ENCODE peak calls at places on chromosome 1, in eight cellular contexts. One of them, this sample, is unnamed.

GRCh38 chr1:30461640-30462039 is 261.7 kb downstream of the MATN1 start:
- DNase-seq in EH: no peak
- DNase-seq in pancreas: peak; percentile 74
- DNase-seq in left kidney: no peak
- DNase-seq in M059J: no peak
- DNase-seq in NCI-H1436 treated with DMSO at 0.1 percent for 48 hours: no peak
- DNase-seq in astrocyte: no peak
- DNase-seq in ACHN: no peak
- DNase-seq in this sample: no peak

GRCh38 chr1:187509091-187509490 is 680.3 kb downstream of the PLA2G4A start:
- DNase-seq in EH: no peak
- DNase-seq in pancreas: no peak
- DNase-seq in left kidney: no peak
- DNase-seq in M059J: peak; percentile 14
- DNase-seq in NCI-H1436 treated with DMSO at 0.1 percent for 48 hours: no peak
- DNase-seq in astrocyte: peak; percentile 11
- DNase-seq in ACHN: no peak
- DNase-seq in this sample: no peak

GRCh38 chr1:223752721-223753515 is 40.6 kb downstream of the CAPN2 start:
- DNase-seq in EH: no peak
- DNase-seq in pancreas: no peak
- DNase-seq in left kidney: no peak
- DNase-seq in M059J: no peak
- DNase-seq in NCI-H1436 treated with DMSO at 0.1 percent for 48 hours: no peak
- DNase-seq in astrocyte: no peak
- DNase-seq in ACHN: no peak
- DNase-seq in this sample: no peak

GRCh38 chr1:18239671-18240070 is 132.1 kb downstream of the IGSF21 start:
- DNase-seq in EH: no peak
- DNase-seq in pancreas: no peak
- DNase-seq in left kidney: no peak
- DNase-seq in M059J: peak; percentile 10
- DNase-seq in NCI-H1436 treated with DMSO at 0.1 percent for 48 hours: no peak
- DNase-seq in astrocyte: no peak
- DNase-seq in ACHN: no peak
- DNase-seq in this sample: no peak

GRCh38 chr1:161985301-161985825 is 38.3 kb downstream of the OLFML2B start:
- DNase-seq in EH: no peak
- DNase-seq in pancreas: no peak
- DNase-seq in left kidney: no peak
- DNase-seq in M059J: no peak
- DNase-seq in NCI-H1436 treated with DMSO at 0.1 percent for 48 hours: no peak
- DNase-seq in astrocyte: no peak
- DNase-seq in ACHN: no peak
- DNase-seq in this sample: no peak

GRCh38 chr1:41155105-41155504 is 87.0 kb downstream of the SCMH1 start:
- DNase-seq in EH: no peak
- DNase-seq in pancreas: no peak
- DNase-seq in left kidney: no peak
- DNase-seq in M059J: no peak
- DNase-seq in NCI-H1436 treated with DMSO at 0.1 percent for 48 hours: no peak
- DNase-seq in astrocyte: no peak
- DNase-seq in ACHN: no peak
- DNase-seq in this sample: no peak

GRCh38 chr1:218836264-218836663 is 337.4 kb upstream of the LYPLAL1 start:
- DNase-seq in EH: no peak
- DNase-seq in pancreas: no peak
- DNase-seq in left kidney: no peak
- DNase-seq in M059J: no peak
- DNase-seq in NCI-H1436 treated with DMSO at 0.1 percent for 48 hours: no peak
- DNase-seq in astrocyte: no peak
- DNase-seq in ACHN: no peak
- DNase-seq in this sample: no peak

GRCh38 chr1:175449306-175449705 is 256.7 kb upstream of the KIAA0040 start:
- DNase-seq in EH: no peak
- DNase-seq in pancreas: no peak
- DNase-seq in left kidney: no peak
- DNase-seq in M059J: no peak
- DNase-seq in NCI-H1436 treated with DMSO at 0.1 percent for 48 hours: no peak
- DNase-seq in astrocyte: no peak
- DNase-seq in ACHN: no peak
- DNase-seq in this sample: no peak